ENCODE peak calls at places on chromosome 16, in ten cellular contexts. S is AG09319; G is NCI-H2081; A is left lung; Z is esophagus muscularis mucosa; E is Caki2; U is kidney glomerular epithelial cell; H is stimulated activated CD4-positive, alpha-beta T cell treated with anti-CD3 and anti-CD28 coated beads, Interleukin-1b, Interleukin-23, amount 100 ng/mL, for 4 hours; O is activated CD4-positive, alpha-beta T cell treated with anti-CD3 and anti-CD28 coated beads, Interleukin-2, amount 10 ng/mL, durations not matched to agents 7 days and 5 days; F is fibroblast of the aortic adventitia. M is an unnamed sample.
A peak's percentile ranks its signal among the peaks of the same experiment; 100 is the strongest.

GRCh38 chr16:71628810-71629209 is 2.8 kb downstream of the MARVELD3 start:
- DNase-seq in H (no peak), F (peak; percentile 19), E (no peak), O (no peak), A (no peak), S (no peak), G (no peak), U (peak; percentile 26), Z (no peak), M (no peak)

GRCh38 chr16:72990003-72990521 is 57.9 kb downstream of the ZFHX3 start:
- DNase-seq in G (no peak), Z (peak; percentile 95), H (no peak), S (peak; percentile 27), O (no peak), U (no peak), E (peak; percentile 72), F (peak; percentile 80), A (no peak), M (peak; percentile 67)

GRCh38 chr16:73047536-73048291 is at the start of gene ZFHX3:
- DNase-seq in S (no peak), A (peak; percentile 85), U (peak; percentile 42), E (peak; percentile 61), Z (no peak), F (peak; percentile 51), G (peak; percentile 37), O (peak; percentile 42), H (peak; percentile 14), M (peak; percentile 75)

GRCh38 chr16:85567101-85567866 is 45.8 kb upstream of the GSE1 start:
- DNase-seq in U (no peak), H (no peak), F (no peak), S (no peak), O (no peak), Z (no peak), A (peak; percentile 82), G (no peak), E (peak; percentile 10), M (no peak)

GRCh38 chr16:73015612-73016487 is 32.1 kb downstream of the ZFHX3 start:
- DNase-seq in U (peak; percentile 86), F (no peak), A (peak; percentile 87), S (no peak), H (no peak), E (peak; percentile 91), Z (no peak), G (no peak), O (no peak), M (peak; percentile 60)

GRCh38 chr16:87056083-87056482 is 261.1 kb downstream of the C16orf95 start:
- DNase-seq in U (peak; percentile 16), E (peak; percentile 31), A (no peak), Z (no peak), G (no peak), F (peak; percentile 67), O (no peak), S (no peak), H (no peak), M (peak; percentile 20)

GRCh38 chr16:70804153-70804728 is 3.3 kb upstream of the VAC14 start:
- DNase-seq in O (peak; percentile 5), E (no peak), S (no peak), F (peak; percentile 86), A (no peak), G (no peak), U (no peak), H (no peak), Z (no peak), M (peak; percentile 46)

GRCh38 chr16:87874639-87875472 is 5.5 kb upstream of the SLC7A5 start:
- DNase-seq in U (no peak), F (no peak), S (no peak), Z (no peak), G (no peak), O (peak; percentile 46), H (peak; percentile 69), E (no peak), A (no peak), M (no peak)

GRCh38 chr16:7731121-7731520 is 398.5 kb downstream of the RBFOX1 start:
- DNase-seq in E (no peak), F (no peak), Z (no peak), H (no peak), S (no peak), O (no peak), U (no peak), G (no peak), A (no peak), M (no peak)

GRCh38 chr16:58046054-58046881 is 20.7 kb downstream of the MMP15 start:
- DNase-seq in U (no peak), O (no peak), F (no peak), Z (no peak), H (no peak), G (no peak), S (no peak), A (peak; percentile 54), E (no peak), M (no peak)

M was measured in ACHN.